ENCODE peak calls at places on chromosome 14, in four cellular contexts. O, R, V and H are unnamed samples.

GRCh38 chr14:85534914-85535313 is 5.0 kb downstream of the FLRT2 start:
- DNase-seq in O (peak; percentile 15), V (no peak), R (no peak), H (no peak)

GRCh38 chr14:59103396-59103795 is 85.1 kb upstream of the DAAM1 start:
- DNase-seq in V (no peak), O (no peak), R (no peak), H (no peak)

GRCh38 chr14:69687963-69688649 is 76.7 kb downstream of the SUSD6 start:
- DNase-seq in R (peak; percentile 19), V (no peak), O (no peak), H (no peak)

GRCh38 chr14:76152333-76152681 is 585 bp downstream of the GPATCH2L start:
- DNase-seq in V (peak; percentile 38), R (peak; percentile 29), O (peak; percentile 85), H (peak; percentile 23)

GRCh38 chr14:23307687-23308644 is 1.3 kb downstream of the BCL2L2 start:
- DNase-seq in V (no peak), O (peak; percentile 67), R (no peak), H (no peak)

GRCh38 chr14:33480589-33481184 is 470.2 kb downstream of the EGLN3 start:
- DNase-seq in V (no peak), R (no peak), O (no peak), H (no peak)

GRCh38 chr14:47921133-47921532 is 245.7 kb upstream of the MDGA2 start:
- DNase-seq in V (no peak), O (no peak), R (no peak), H (no peak)

GRCh38 chr14:29724991-29725390 is 202.7 kb downstream of the PRKD1 start:
- DNase-seq in R (no peak), O (peak; percentile 28), V (no peak), H (peak; percentile 67)

GRCh38 chr14:49989980-49990379 is 97.1 kb downstream of the ARF6 start:
- DNase-seq in R (no peak), V (no peak), O (no peak), H (no peak)